ENCODE peak calls at places on chromosome 18, in nine cellular contexts. W is CD8-positive, alpha-beta memory T cell; Q is caudate nucleus; A is A549; Z is DND-41; L is mammary epithelial cell; H is Peyer's patch; S is right cardiac atrium; X is IMR-90. R is an unnamed sample.

GRCh38 chr18:1018211-1018651 is 113.6 kb downstream of the ADCYAP1 start:
- DNase-seq in H (no peak), L (no peak), W (no peak), Q (no peak), S (no peak), A (no peak), Z (no peak), X (peak), R (no peak)

GRCh38 chr18:74895686-74896085 is 298.0 kb downstream of the ZNF407 start:
- DNase-seq in S (no peak), L (peak), Z (no peak), A (no peak), Q (no peak), W (no peak), X (peak), H (no peak), R (no peak)

GRCh38 chr18:32095156-32095555 is 3.5 kb downstream of the RNF138 start:
- DNase-seq in Z (no peak), X (no peak), S (no peak), W (no peak), A (no peak), H (no peak), L (no peak), Q (no peak), R (no peak)

GRCh38 chr18:46622999-46623398 is 34.0 kb downstream of the LOXHD1 start:
- DNase-seq in S (no peak), L (peak), X (peak), Z (no peak), H (no peak), Q (no peak), A (peak), W (no peak), R (no peak)

GRCh38 chr18:45336431-45336830 is 278.8 kb upstream of the SLC14A2 start:
- DNase-seq in S (no peak), H (no peak), X (no peak), Z (no peak), W (no peak), L (no peak), Q (no peak), A (no peak), R (no peak)

GRCh38 chr18:24138884-24139616 is at the start of gene CABYR:
- DNase-seq in Z (no peak), S (peak), L (peak), W (peak), H (peak), X (peak), A (peak), Q (peak), R (peak)

GRCh38 chr18:61992923-61993322 is 100.1 kb upstream of the RNF152 start:
- DNase-seq in Q (no peak), L (peak), S (no peak), W (no peak), H (no peak), A (no peak), X (peak), Z (no peak), R (no peak)

GRCh38 chr18:45874501-45875184 is 49.2 kb downstream of the SIGLEC15 start:
- DNase-seq in S (no peak), X (peak), Q (no peak), W (peak), A (no peak), Z (peak), H (peak), L (peak), R (no peak)

GRCh38 chr18:22499421-22499820 is 81.7 kb upstream of the CTAGE1 start:
- DNase-seq in Z (no peak), X (no peak), W (no peak), H (no peak), A (no peak), S (no peak), L (no peak), Q (no peak), R (no peak)

GRCh38 chr18:76615065-76615733 is 120.2 kb upstream of the ZNF516 start:
- DNase-seq in X (peak), H (no peak), L (no peak), Q (no peak), W (no peak), A (no peak), S (no peak), Z (no peak), R (no peak)

GRCh38 chr18:25019946-25020345 is 332.0 kb downstream of the ZNF521 start:
- DNase-seq in H (no peak), W (no peak), Z (no peak), A (no peak), Q (no peak), S (no peak), L (no peak), X (no peak), R (no peak)

GRCh38 chr18:69567813-69568488 is 167.3 kb downstream of the DOK6 start:
- DNase-seq in A (peak), S (peak), Z (peak), W (no peak), X (no peak), H (no peak), Q (no peak), L (peak), R (no peak)

GRCh38 chr18:11541179-11541578 is 68.2 kb upstream of the SLC35G4 start:
- DNase-seq in X (peak), Q (no peak), W (no peak), A (no peak), L (no peak), Z (no peak), S (no peak), H (no peak), R (no peak)

GRCh38 chr18:67715567-67715966 is 199.0 kb upstream of the DSEL start:
- DNase-seq in Z (no peak), S (no peak), H (no peak), X (no peak), W (no peak), A (no peak), L (no peak), Q (no peak), R (no peak)

GRCh38 chr18:76130845-76131244 is 364.2 kb downstream of the ZNF516 start:
- DNase-seq in H (no peak), X (no peak), Z (no peak), A (no peak), S (peak), Q (no peak), W (no peak), L (peak), R (no peak)

GRCh38 chr18:23049698-23050373 is 85.4 kb upstream of the CABLES1 start:
- DNase-seq in H (no peak), A (no peak), Q (no peak), S (no peak), X (no peak), L (no peak), Z (no peak), W (peak), R (no peak)

GRCh38 chr18:3305354-3305762 is 43.4 kb downstream of the MYL12B start:
- DNase-seq in Z (no peak), H (peak), Q (no peak), S (no peak), A (peak), W (peak), L (peak), X (peak), R (no peak)

GRCh38 chr18:45777393-45777792 is 48.1 kb upstream of the SIGLEC15 start:
- DNase-seq in Q (no peak), Z (no peak), L (peak), X (peak), H (no peak), W (no peak), S (no peak), A (no peak), R (no peak)

GRCh38 chr18:8264861-8265411 is 344.3 kb upstream of the RAB12 start:
- DNase-seq in Q (no peak), W (no peak), Z (no peak), H (no peak), L (peak), S (no peak), A (no peak), X (peak), R (no peak)

GRCh38 chr18:36899289-36899688 is 70.4 kb downstream of the KIAA1328 start:
- DNase-seq in Z (no peak), Q (no peak), S (no peak), H (no peak), W (no peak), A (peak), X (peak), L (peak), R (no peak)

GRCh38 chr18:51361130-51361860 is 163.8 kb upstream of the MEX3C start:
- DNase-seq in H (no peak), A (no peak), L (no peak), X (no peak), Q (no peak), W (no peak), Z (no peak), S (no peak), R (no peak)

GRCh38 chr18:11849845-11850747 is 1.1 kb upstream of the CHMP1B start:
- DNase-seq in W (peak), Z (peak), Q (peak), L (peak), X (peak), A (peak), S (peak), H (peak), R (peak)

GRCh38 chr18:62497171-62497783 is 25.5 kb upstream of the ZCCHC2 start:
- DNase-seq in H (no peak), L (no peak), Q (no peak), W (no peak), Z (no peak), X (no peak), A (no peak), S (no peak), R (no peak)

GRCh38 chr18:25349926-25350560 is 1.9 kb downstream of the ZNF521 start:
- DNase-seq in H (no peak), W (no peak), Z (no peak), S (peak), A (no peak), X (peak), Q (no peak), L (no peak), R (peak)

GRCh38 chr18:59416818-59417217 is 57.8 kb upstream of the LMAN1 start:
- DNase-seq in H (no peak), Z (no peak), L (no peak), A (no peak), S (no peak), W (no peak), X (peak), Q (no peak), R (no peak)

GRCh38 chr18:56171854-56172253 is 466.5 kb downstream of the TXNL1 start:
- DNase-seq in S (no peak), L (no peak), H (no peak), X (no peak), A (no peak), Z (no peak), W (no peak), Q (no peak), R (no peak)
- H3K27ac ChIP-seq in S (no peak), L (no peak), H (no peak), X (no peak), A (no peak), Z (no peak), W (no peak), Q (no peak), R (no peak)

DNA sequence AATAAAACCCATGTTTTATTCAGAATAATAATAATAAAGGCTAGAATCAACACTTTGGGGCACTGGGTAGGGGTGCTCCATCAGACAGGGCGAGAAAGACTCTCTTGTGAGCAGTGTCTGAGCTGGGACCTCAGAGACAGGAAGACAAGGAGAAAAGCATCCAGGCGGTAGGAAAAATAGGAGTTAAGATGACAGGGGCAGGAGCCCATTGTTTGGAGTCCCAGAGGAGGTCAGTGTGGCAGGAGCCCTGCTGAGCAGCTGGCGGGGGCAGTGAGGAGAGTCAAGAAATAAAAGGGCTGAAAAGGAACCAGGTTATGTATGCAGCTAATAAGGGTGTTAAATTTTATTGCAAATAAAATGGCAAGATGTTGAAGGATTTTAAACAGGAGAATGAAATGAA is 457.4 kb downstream of the FBXO15 start:
- DNase-seq in S (no peak), Q (no peak), H (no peak), W (no peak), Z (no peak), X (no peak), A (no peak), L (no peak), R (no peak)
- H3K27ac ChIP-seq in S (no peak), Q (no peak), H (no peak), W (no peak), Z (no peak), X (peak), A (no peak), L (no peak), R (no peak)

DNA sequence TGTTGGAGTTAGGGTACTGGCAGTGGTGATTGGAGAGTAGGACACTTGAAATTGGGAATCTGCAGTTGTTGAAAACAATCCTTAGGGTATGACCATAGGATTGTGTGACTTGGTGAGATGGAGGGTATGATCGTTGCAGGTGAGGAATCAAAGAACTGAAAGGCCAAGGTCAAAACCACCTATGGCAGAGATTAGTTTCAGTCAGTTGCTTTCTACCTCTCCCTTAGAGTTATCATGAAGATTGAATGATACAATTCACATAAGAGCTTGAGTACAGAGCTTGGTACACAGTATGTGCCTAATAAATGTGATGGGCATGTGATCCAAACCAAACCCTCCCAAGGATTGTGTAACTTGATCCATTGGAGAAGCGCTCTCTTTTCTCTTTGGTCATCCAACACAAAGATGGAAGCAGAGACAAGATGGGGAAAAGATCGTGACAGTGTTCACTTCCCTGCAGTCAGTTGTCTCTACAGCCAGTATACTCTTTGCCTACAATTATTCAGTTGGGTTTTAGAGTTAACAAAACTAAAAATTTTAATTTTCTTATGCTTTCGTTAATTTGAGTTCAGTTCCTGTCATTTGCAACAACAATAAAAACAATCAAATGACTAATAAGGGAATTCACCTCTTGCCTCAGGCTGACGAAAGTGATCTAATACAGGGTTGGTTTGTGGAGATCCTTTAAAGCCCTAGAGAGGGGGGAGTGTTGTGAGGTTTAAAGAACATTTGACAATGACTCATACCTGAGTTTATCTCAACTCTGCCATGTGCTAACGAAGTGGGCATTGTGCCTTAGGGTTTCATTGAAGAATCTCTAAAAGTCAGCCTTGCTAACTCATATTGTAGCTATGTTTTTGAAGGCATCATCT is 14.7 kb upstream of the SMAD2 start:
- DNase-seq in A (peak), W (no peak), H (no peak), S (no peak), L (peak), Z (no peak), X (peak), Q (no peak), R (no peak)
- H3K27ac ChIP-seq in A (peak), W (no peak), H (no peak), S (no peak), L (no peak), Z (no peak), X (no peak), Q (no peak), R (no peak)

GRCh38 chr18:79495591-79496071 is 99.9 kb downstream of the NFATC1 start:
- DNase-seq in W (no peak), X (no peak), Z (no peak), L (no peak), A (no peak), Q (no peak), S (peak), H (peak), R (peak)
- H3K27ac ChIP-seq in W (no peak), X (no peak), Z (no peak), L (no peak), A (no peak), Q (no peak), S (no peak), H (peak), R (no peak)

DNA sequence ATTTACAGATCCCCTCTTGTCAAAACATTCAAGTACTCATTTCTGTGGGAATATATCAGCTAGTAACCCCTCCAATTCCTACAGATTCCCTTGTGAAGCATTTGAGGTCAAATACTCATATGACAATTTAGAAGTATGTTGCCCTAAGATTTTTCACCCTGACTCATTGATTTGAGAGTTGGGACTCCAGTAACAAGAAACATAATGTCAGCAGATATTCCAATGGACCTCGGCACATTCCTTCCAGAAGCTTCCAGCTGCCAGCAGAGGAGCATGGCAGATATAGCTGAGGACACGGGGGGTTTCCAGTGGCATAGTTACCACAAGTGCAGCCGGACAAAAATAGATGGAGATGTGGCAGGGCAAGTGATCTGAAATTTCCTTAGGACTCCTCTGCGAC is 101.9 kb upstream of the ARHGAP28 start:
- DNase-seq in X (peak), L (no peak), Z (no peak), H (no peak), W (no peak), Q (no peak), S (no peak), A (no peak), R (no peak)
- H3K27ac ChIP-seq in X (no peak), L (no peak), Z (no peak), H (no peak), W (no peak), Q (no peak), S (no peak), A (no peak), R (no peak)

GRCh38 chr18:80179857-80180558 is 67.3 kb downstream of the PARD6G start:
- DNase-seq in Z (no peak), S (no peak), A (no peak), H (no peak), X (no peak), L (peak), W (no peak), Q (no peak), R (no peak)
- H3K27ac ChIP-seq in Z (no peak), S (no peak), A (no peak), H (no peak), X (no peak), L (peak), W (no peak), Q (no peak), R (peak)